ENCODE peak calls at places on chromosomes 4 and X, in five cellular contexts. One of them, this sample, is unnamed.

GRCh38 chrX:66919280-66919832 is 280.5 kb upstream of the EDA2R start:
- DNase-seq in AG10803: no peak
- DNase-seq in ascending aorta: no peak
- DNase-seq in fibroblast of lung: no peak
- DNase-seq in CD4-positive, alpha-beta T cell: no peak
- DNase-seq in this sample: no peak

GRCh38 chrX:1392376-1393130 is 640 bp upstream of the SLC25A6 start:
- DNase-seq in AG10803: peak
- DNase-seq in ascending aorta: no peak
- DNase-seq in fibroblast of lung: peak
- DNase-seq in CD4-positive, alpha-beta T cell: no peak
- DNase-seq in this sample: no peak

GRCh38 chrX:13774696-13775095 is 40.1 kb downstream of the OFD1 start:
- DNase-seq in AG10803: no peak
- DNase-seq in ascending aorta: no peak
- DNase-seq in fibroblast of lung: no peak
- DNase-seq in CD4-positive, alpha-beta T cell: no peak
- DNase-seq in this sample: no peak

GRCh38 chrX:47849776-47850175 is 13.1 kb downstream of the ZNF81 start:
- DNase-seq in AG10803: peak
- DNase-seq in ascending aorta: no peak
- DNase-seq in fibroblast of lung: no peak
- DNase-seq in CD4-positive, alpha-beta T cell: no peak
- DNase-seq in this sample: no peak

GRCh38 chr4:133150643-133151300 is 1.7 kb downstream of the PCDH10 start:
- DNase-seq in AG10803: no peak
- DNase-seq in ascending aorta: peak
- DNase-seq in fibroblast of lung: peak
- DNase-seq in CD4-positive, alpha-beta T cell: no peak
- DNase-seq in this sample: no peak

GRCh38 chr4:1451752-1452122 is 45.5 kb upstream of the NKX1-1 start:
- DNase-seq in AG10803: no peak
- DNase-seq in ascending aorta: peak
- DNase-seq in fibroblast of lung: no peak
- DNase-seq in CD4-positive, alpha-beta T cell: no peak
- DNase-seq in this sample: no peak

GRCh38 chr4:168769416-168769815 is 240.6 kb downstream of the CBR4 start:
- DNase-seq in AG10803: peak
- DNase-seq in ascending aorta: peak
- DNase-seq in fibroblast of lung: peak
- DNase-seq in CD4-positive, alpha-beta T cell: no peak
- DNase-seq in this sample: no peak

GRCh38 chr4:27624749-27625148 is 764.1 kb downstream of the STIM2 start:
- DNase-seq in AG10803: no peak
- DNase-seq in ascending aorta: no peak
- DNase-seq in fibroblast of lung: no peak
- DNase-seq in CD4-positive, alpha-beta T cell: no peak
- DNase-seq in this sample: no peak

GRCh38 chr4:30757357-30757756 is 37.2 kb downstream of the PCDH7 start:
- DNase-seq in AG10803: peak
- DNase-seq in ascending aorta: no peak
- DNase-seq in fibroblast of lung: peak
- DNase-seq in CD4-positive, alpha-beta T cell: no peak
- DNase-seq in this sample: no peak

GRCh38 chrX:769796-770195 is 139.2 kb downstream of the SHOX start:
- DNase-seq in AG10803: no peak
- DNase-seq in ascending aorta: no peak
- DNase-seq in fibroblast of lung: no peak
- DNase-seq in CD4-positive, alpha-beta T cell: no peak
- DNase-seq in this sample: no peak

GRCh38 chr4:182212211-182212761 is 30.9 kb upstream of the TENM3 start:
- DNase-seq in AG10803: peak
- DNase-seq in ascending aorta: no peak
- DNase-seq in fibroblast of lung: peak
- DNase-seq in CD4-positive, alpha-beta T cell: no peak
- DNase-seq in this sample: no peak

GRCh38 chr4:79284893-79285292 is 41.0 kb downstream of the NAA11 start:
- DNase-seq in AG10803: no peak
- DNase-seq in ascending aorta: no peak
- DNase-seq in fibroblast of lung: peak
- DNase-seq in CD4-positive, alpha-beta T cell: no peak
- DNase-seq in this sample: no peak

GRCh38 chr4:14719053-14719452 is 283.2 kb upstream of the CPEB2 start:
- DNase-seq in AG10803: peak
- DNase-seq in ascending aorta: peak
- DNase-seq in fibroblast of lung: peak
- DNase-seq in CD4-positive, alpha-beta T cell: no peak
- DNase-seq in this sample: no peak

GRCh38 chr4:76595435-76595834 is 160.4 kb downstream of the SHROOM3 start:
- DNase-seq in AG10803: no peak
- DNase-seq in ascending aorta: no peak
- DNase-seq in fibroblast of lung: no peak
- DNase-seq in CD4-positive, alpha-beta T cell: no peak
- DNase-seq in this sample: no peak

GRCh38 chr4:171266666-171267065 is 546.5 kb upstream of the GALNTL6 start:
- DNase-seq in AG10803: no peak
- DNase-seq in ascending aorta: no peak
- DNase-seq in fibroblast of lung: no peak
- DNase-seq in CD4-positive, alpha-beta T cell: no peak
- DNase-seq in this sample: no peak

GRCh38 chr4:179485781-179486180 is 2043.5 kb upstream of the AGA start:
- DNase-seq in AG10803: no peak
- DNase-seq in ascending aorta: no peak
- DNase-seq in fibroblast of lung: no peak
- DNase-seq in CD4-positive, alpha-beta T cell: no peak
- DNase-seq in this sample: no peak

GRCh38 chr4:1984406-1985191 is 24.2 kb downstream of the NELFA start:
- DNase-seq in AG10803: no peak
- DNase-seq in ascending aorta: peak
- DNase-seq in fibroblast of lung: no peak
- DNase-seq in CD4-positive, alpha-beta T cell: no peak
- DNase-seq in this sample: no peak

GRCh38 chrX:37347420-37347819 is 1.7 kb upstream of the PRRG1 start:
- DNase-seq in AG10803: peak
- DNase-seq in ascending aorta: no peak
- DNase-seq in fibroblast of lung: peak
- DNase-seq in CD4-positive, alpha-beta T cell: no peak
- DNase-seq in this sample: no peak

GRCh38 chr4:6658635-6659075 is 18.2 kb downstream of the MRFAP1 start:
- DNase-seq in AG10803: peak
- DNase-seq in ascending aorta: no peak
- DNase-seq in fibroblast of lung: peak
- DNase-seq in CD4-positive, alpha-beta T cell: peak
- DNase-seq in this sample: peak

GRCh38 chr4:164381859-164382258 is 372.1 kb upstream of the SMIM31 start:
- DNase-seq in AG10803: no peak
- DNase-seq in ascending aorta: no peak
- DNase-seq in fibroblast of lung: no peak
- DNase-seq in CD4-positive, alpha-beta T cell: no peak
- DNase-seq in this sample: no peak

GRCh38 chrX:69045616-69046345 is 119.5 kb downstream of the PJA1 start:
- DNase-seq in AG10803: no peak
- DNase-seq in ascending aorta: peak
- DNase-seq in fibroblast of lung: no peak
- DNase-seq in CD4-positive, alpha-beta T cell: no peak
- DNase-seq in this sample: no peak

GRCh38 chrX:87528487-87528886 is 10.9 kb downstream of the KLHL4 start:
- DNase-seq in AG10803: no peak
- DNase-seq in ascending aorta: no peak
- DNase-seq in fibroblast of lung: no peak
- DNase-seq in CD4-positive, alpha-beta T cell: no peak
- DNase-seq in this sample: no peak

GRCh38 chr4:102518703-102519131 is 17.6 kb downstream of the NFKB1 start:
- DNase-seq in AG10803: peak
- DNase-seq in ascending aorta: no peak
- DNase-seq in fibroblast of lung: no peak
- DNase-seq in CD4-positive, alpha-beta T cell: peak
- DNase-seq in this sample: no peak

GRCh38 chrX:41452972-41453371 is 5.8 kb downstream of the NYX start:
- DNase-seq in AG10803: peak
- DNase-seq in ascending aorta: no peak
- DNase-seq in fibroblast of lung: no peak
- DNase-seq in CD4-positive, alpha-beta T cell: no peak
- DNase-seq in this sample: no peak

GRCh38 chr4:150664935-150665334 is 83.0 kb downstream of the MAB21L2 start:
- DNase-seq in AG10803: peak
- DNase-seq in ascending aorta: no peak
- DNase-seq in fibroblast of lung: no peak
- DNase-seq in CD4-positive, alpha-beta T cell: no peak
- DNase-seq in this sample: no peak

GRCh38 chrX:47194388-47194787 is 759 bp downstream of the UBA1 start:
- DNase-seq in AG10803: no peak
- DNase-seq in ascending aorta: no peak
- DNase-seq in fibroblast of lung: no peak
- DNase-seq in CD4-positive, alpha-beta T cell: no peak
- DNase-seq in this sample: no peak

GRCh38 chr4:188002751-188003150 is 7.2 kb downstream of the ZFP42 start:
- DNase-seq in AG10803: no peak
- DNase-seq in ascending aorta: no peak
- DNase-seq in fibroblast of lung: no peak
- DNase-seq in CD4-positive, alpha-beta T cell: no peak
- DNase-seq in this sample: no peak

GRCh38 chr4:10875144-10875799 is 190.7 kb upstream of the CLNK start:
- DNase-seq in AG10803: no peak
- DNase-seq in ascending aorta: no peak
- DNase-seq in fibroblast of lung: no peak
- DNase-seq in CD4-positive, alpha-beta T cell: no peak
- DNase-seq in this sample: no peak

GRCh38 chr4:175411251-175411650 is 400.8 kb downstream of the GPM6A start:
- DNase-seq in AG10803: peak
- DNase-seq in ascending aorta: no peak
- DNase-seq in fibroblast of lung: no peak
- DNase-seq in CD4-positive, alpha-beta T cell: no peak
- DNase-seq in this sample: no peak

GRCh38 chr4:109434007-109434792 is 585 bp downstream of the SEC24B start:
- DNase-seq in AG10803: no peak
- DNase-seq in ascending aorta: peak
- DNase-seq in fibroblast of lung: peak
- DNase-seq in CD4-positive, alpha-beta T cell: peak
- DNase-seq in this sample: peak

GRCh38 chr4:186845137-186845842 is 121.6 kb upstream of the FAT1 start:
- DNase-seq in AG10803: peak
- DNase-seq in ascending aorta: no peak
- DNase-seq in fibroblast of lung: peak
- DNase-seq in CD4-positive, alpha-beta T cell: no peak
- DNase-seq in this sample: no peak

GRCh38 chr4:176838611-176839411 is 46.1 kb upstream of the VEGFC start:
- DNase-seq in AG10803: peak
- DNase-seq in ascending aorta: no peak
- DNase-seq in fibroblast of lung: peak
- DNase-seq in CD4-positive, alpha-beta T cell: no peak
- DNase-seq in this sample: no peak

GRCh38 chrX:140822184-140822583 is 112.6 kb downstream of the LINC00632 start:
- DNase-seq in AG10803: no peak
- DNase-seq in ascending aorta: no peak
- DNase-seq in fibroblast of lung: no peak
- DNase-seq in CD4-positive, alpha-beta T cell: no peak
- DNase-seq in this sample: no peak

GRCh38 chr4:13966241-13967195 is 339.0 kb upstream of the BOD1L1 start:
- DNase-seq in AG10803: peak
- DNase-seq in ascending aorta: no peak
- DNase-seq in fibroblast of lung: peak
- DNase-seq in CD4-positive, alpha-beta T cell: no peak
- DNase-seq in this sample: no peak

GRCh38 chrX:10811093-10811492 is 190.7 kb upstream of the MID1 start:
- DNase-seq in AG10803: no peak
- DNase-seq in ascending aorta: no peak
- DNase-seq in fibroblast of lung: no peak
- DNase-seq in CD4-positive, alpha-beta T cell: no peak
- DNase-seq in this sample: no peak

GRCh38 chrX:69069086-69069445 is 96.2 kb downstream of the PJA1 start:
- DNase-seq in AG10803: no peak
- DNase-seq in ascending aorta: peak
- DNase-seq in fibroblast of lung: no peak
- DNase-seq in CD4-positive, alpha-beta T cell: no peak
- DNase-seq in this sample: no peak

GRCh38 chr4:38565271-38566199 is 98.5 kb upstream of the KLF3 start:
- DNase-seq in AG10803: peak
- DNase-seq in ascending aorta: no peak
- DNase-seq in fibroblast of lung: peak
- DNase-seq in CD4-positive, alpha-beta T cell: no peak
- DNase-seq in this sample: no peak

GRCh38 chrX:13165747-13166146 is 121.3 kb upstream of the FAM9C start:
- DNase-seq in AG10803: no peak
- DNase-seq in ascending aorta: no peak
- DNase-seq in fibroblast of lung: no peak
- DNase-seq in CD4-positive, alpha-beta T cell: no peak
- DNase-seq in this sample: no peak

GRCh38 chr4:153465583-153465921 is 608 bp upstream of the TMEM131L start:
- DNase-seq in AG10803: peak
- DNase-seq in ascending aorta: peak
- DNase-seq in fibroblast of lung: peak
- DNase-seq in CD4-positive, alpha-beta T cell: no peak
- DNase-seq in this sample: no peak
- TF ChIP-seq CTCF in AG10803: peak
- TF ChIP-seq CTCF in ascending aorta: peak
- TF ChIP-seq CTCF in fibroblast of lung: peak
- TF ChIP-seq CTCF in CD4-positive, alpha-beta T cell: no peak
- TF ChIP-seq CTCF in this sample: peak

GRCh38 chrX:56788229-56788628 is 59.2 kb downstream of the NBDY start:
- DNase-seq in AG10803: no peak
- DNase-seq in ascending aorta: peak
- DNase-seq in fibroblast of lung: no peak
- DNase-seq in CD4-positive, alpha-beta T cell: no peak
- DNase-seq in this sample: no peak
- TF ChIP-seq CTCF in AG10803: no peak
- TF ChIP-seq CTCF in ascending aorta: no peak
- TF ChIP-seq CTCF in fibroblast of lung: no peak
- TF ChIP-seq CTCF in CD4-positive, alpha-beta T cell: no peak
- TF ChIP-seq CTCF in this sample: no peak

GRCh38 chr4:95694411-95694810 is 145.5 kb upstream of the PDHA2 start:
- DNase-seq in AG10803: no peak
- DNase-seq in ascending aorta: no peak
- DNase-seq in fibroblast of lung: no peak
- DNase-seq in CD4-positive, alpha-beta T cell: no peak
- DNase-seq in this sample: no peak

GRCh38 chr4:95693594-95693993 is 144.8 kb upstream of the UNC5C start:
- DNase-seq in AG10803: no peak
- DNase-seq in ascending aorta: no peak
- DNase-seq in fibroblast of lung: peak
- DNase-seq in CD4-positive, alpha-beta T cell: no peak
- DNase-seq in this sample: no peak
- TF ChIP-seq CTCF in AG10803: no peak
- TF ChIP-seq CTCF in ascending aorta: no peak
- TF ChIP-seq CTCF in fibroblast of lung: peak
- TF ChIP-seq CTCF in CD4-positive, alpha-beta T cell: no peak
- TF ChIP-seq CTCF in this sample: no peak

DNA sequence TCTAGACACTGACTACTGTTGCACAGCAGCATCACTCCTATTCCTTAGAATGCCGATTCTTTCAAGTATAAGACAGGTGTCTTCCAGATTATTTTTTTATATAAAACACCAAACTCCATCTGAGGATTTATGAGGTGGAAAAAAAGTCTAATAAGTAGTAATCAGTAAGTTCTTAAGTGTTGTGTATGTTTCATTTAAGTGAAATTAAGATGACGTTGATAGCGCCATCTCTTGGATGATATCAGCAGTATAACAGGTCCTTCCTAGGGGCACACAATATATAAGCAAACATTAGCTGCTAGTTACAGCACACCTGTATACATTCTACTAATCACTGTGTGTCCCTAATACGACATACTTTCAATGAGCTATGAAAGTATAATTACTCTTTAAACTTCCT is 99.6 kb upstream of the STS start:
- DNase-seq in AG10803: no peak
- DNase-seq in ascending aorta: no peak
- DNase-seq in fibroblast of lung: no peak
- DNase-seq in CD4-positive, alpha-beta T cell: no peak
- DNase-seq in this sample: no peak
- TF ChIP-seq CTCF in AG10803: no peak
- TF ChIP-seq CTCF in ascending aorta: no peak
- TF ChIP-seq CTCF in fibroblast of lung: no peak
- TF ChIP-seq CTCF in CD4-positive, alpha-beta T cell: no peak
- TF ChIP-seq CTCF in this sample: no peak

This sample was measured in GM06990.